ENCODE peak calls at places on chromosomes 6 and 20, in seven cellular contexts. P is AG09309, L is dorsolateral prefrontal cortex, R is body of pancreas, O is esophagus squamous epithelium, N is choroid plexus epithelial cell, F is heart right ventricle. D is an unnamed sample.

GRCh38 chr6:114260810-114261209 is 82.0 kb downstream of the HS3ST5 start:
- DNase-seq in P (no peak), L (no peak), R (no peak), O (no peak), N (no peak), F (no peak), D (no peak)

GRCh38 chr6:25442898-25443297 is 163.7 kb downstream of the CARMIL1 start:
- DNase-seq in P (no peak), L (no peak), R (no peak), O (no peak), N (peak), F (no peak), D (no peak)

GRCh38 chr6:152701081-152701862 is 3.6 kb downstream of the MYCT1 start:
- DNase-seq in P (no peak), L (no peak), R (no peak), O (no peak), N (peak), F (no peak), D (no peak)

GRCh38 chr20:61814726-61815125 is 251.0 kb downstream of the TAF4 start:
- DNase-seq in P (no peak), L (no peak), R (no peak), O (no peak), N (no peak), F (no peak), D (no peak)

GRCh38 chr20:51275816-51276215 is 252.9 kb upstream of the KCNG1 start:
- DNase-seq in P (peak), L (peak), R (no peak), O (no peak), N (peak), F (no peak), D (no peak)

GRCh38 chr6:117907600-117908245 is 659 bp downstream of the SLC35F1 start:
- DNase-seq in P (no peak), L (peak), R (peak), O (no peak), N (no peak), F (no peak), D (no peak)

GRCh38 chr6:6994796-6995195 is 113.0 kb upstream of the RREB1 start:
- DNase-seq in P (no peak), L (no peak), R (no peak), O (no peak), N (no peak), F (peak), D (no peak)

GRCh38 chr6:113083947-113084346 is 736.8 kb downstream of the RFPL4B start:
- DNase-seq in P (no peak), L (no peak), R (no peak), O (no peak), N (no peak), F (no peak), D (no peak)

GRCh38 chr20:59776626-59777320 is 156.7 kb downstream of the SYCP2 start:
- DNase-seq in P (no peak), L (no peak), R (no peak), O (no peak), N (no peak), F (no peak), D (no peak)

GRCh38 chr20:2986466-2986865 is 57.0 kb upstream of the GNRH2 start:
- DNase-seq in P (no peak), L (no peak), R (no peak), O (no peak), N (peak), F (no peak), D (no peak)

GRCh38 chr6:29926081-29926794 is 16.1 kb upstream of the HLA-A start:
- DNase-seq in P (no peak), L (no peak), R (no peak), O (no peak), N (peak), F (peak), D (no peak)

GRCh38 chr6:14228571-14228970 is 111.0 kb downstream of the CD83 start:
- DNase-seq in P (peak), L (no peak), R (peak), O (no peak), N (no peak), F (no peak), D (no peak)

GRCh38 chr6:11785953-11786579 is 7.5 kb upstream of the ADTRP start:
- DNase-seq in P (no peak), L (no peak), R (peak), O (no peak), N (no peak), F (no peak), D (no peak)

GRCh38 chr20:57786304-57786942 is 76.6 kb upstream of the PMEPA1 start:
- DNase-seq in P (no peak), L (no peak), R (no peak), O (no peak), N (no peak), F (no peak), D (no peak)

GRCh38 chr6:89475634-89476033 is 42.7 kb downstream of the ANKRD6 start:
- DNase-seq in P (no peak), L (no peak), R (no peak), O (no peak), N (peak), F (no peak), D (no peak)

GRCh38 chr20:2814076-2814475 is 711 bp upstream of the C20orf141 start:
- DNase-seq in P (no peak), L (no peak), R (no peak), O (no peak), N (no peak), F (no peak), D (no peak)

DNA sequence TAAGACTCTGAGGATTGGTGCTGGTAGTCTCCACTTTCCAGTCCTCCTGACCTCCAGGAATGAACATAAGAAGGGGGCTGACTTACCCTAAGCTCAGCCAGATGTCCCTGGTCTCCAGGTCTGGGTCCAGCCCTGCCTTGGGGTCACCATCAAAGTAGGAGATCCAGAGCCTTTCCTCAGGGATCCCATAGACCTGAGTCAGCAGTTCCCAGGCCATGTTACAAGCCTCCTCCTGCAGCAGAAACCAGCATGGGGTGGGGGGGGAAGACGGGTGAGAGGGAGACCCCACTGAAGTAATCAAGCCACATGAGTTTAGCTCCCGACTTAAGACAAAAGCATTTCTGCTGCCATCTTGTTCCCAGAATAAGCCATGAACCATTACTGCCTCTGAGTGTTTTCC is 1.8 kb downstream of the AARS2 start:
- DNase-seq in P (no peak), L (no peak), R (no peak), O (no peak), N (no peak), F (no peak), D (no peak)
- TF ChIP-seq CTCF in P (no peak), L (no peak), R (no peak), O (no peak), N (no peak), F (no peak), D (no peak)

GRCh38 chr6:119215885-119216590 is 133.5 kb downstream of the MAN1A1 start:
- DNase-seq in P (no peak), L (no peak), R (no peak), O (no peak), N (no peak), F (no peak), D (no peak)

GRCh38 chr6:119210596-119210995 is 132.1 kb upstream of the FAM184A start:
- DNase-seq in P (no peak), L (no peak), R (no peak), O (no peak), N (no peak), F (no peak), D (no peak)

GRCh38 chr6:119220452-119220851 is 129.1 kb downstream of the MAN1A1 start:
- DNase-seq in P (no peak), L (no peak), R (no peak), O (no peak), N (no peak), F (no peak), D (no peak)

GRCh38 chr6:119218548-119218947 is 131.0 kb downstream of the MAN1A1 start:
- DNase-seq in P (no peak), L (no peak), R (peak), O (no peak), N (no peak), F (no peak), D (no peak)

DNA sequence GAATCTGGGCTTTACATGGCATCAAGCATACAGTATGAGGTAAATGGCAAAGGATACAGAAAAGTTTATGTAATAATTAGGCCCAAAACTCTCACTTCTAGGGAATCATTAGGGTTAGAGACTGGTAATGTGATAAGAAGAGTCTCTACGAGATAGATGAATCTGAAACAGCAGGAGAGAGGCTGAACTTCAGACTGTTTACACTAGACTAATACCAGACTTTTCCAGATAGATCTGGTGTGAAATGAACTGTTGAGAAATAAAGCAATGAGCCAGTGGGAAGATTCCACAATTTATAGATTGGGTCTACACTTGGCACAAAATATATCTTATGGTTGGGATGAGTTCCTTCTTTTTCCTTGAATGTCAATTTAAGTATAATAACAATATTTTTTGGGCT is 134.3 kb downstream of the MAN1A1 start:
- DNase-seq in P (no peak), L (no peak), R (no peak), O (no peak), N (peak), F (no peak), D (no peak)
- TF ChIP-seq CTCF in P (no peak), L (no peak), R (no peak), O (no peak), N (no peak), F (no peak), D (no peak)

GRCh38 chr20:46087161-46087560 is 2.6 kb downstream of the NCOA5 start:
- DNase-seq in P (no peak), L (no peak), R (no peak), O (no peak), N (peak), F (no peak), D (no peak)

GRCh38 chr20:46090095-46090388 is 280 bp upstream of the NCOA5 start:
- DNase-seq in P (no peak), L (no peak), R (no peak), O (no peak), N (no peak), F (no peak), D (no peak)

GRCh38 chr20:46089076-46089337 is 755 bp downstream of the NCOA5 start:
- DNase-seq in P (no peak), L (no peak), R (no peak), O (no peak), N (no peak), F (no peak), D (no peak)

GRCh38 chr20:46088409-46089075 is 1.2 kb downstream of the NCOA5 start:
- DNase-seq in P (no peak), L (no peak), R (no peak), O (no peak), N (peak), F (no peak), D (no peak)

GRCh38 chr20:46089338-46090094 is at the start of gene NCOA5:
- DNase-seq in P (peak), L (peak), R (peak), O (peak), N (peak), F (peak), D (peak)
- TF ChIP-seq CTCF in P (no peak), L (peak), R (no peak), O (peak), N (no peak), F (no peak), D (peak)

GRCh38 chr20:38272398-38272797 is 11.9 kb upstream of the KIAA1755 start:
- DNase-seq in P (no peak), L (no peak), R (no peak), O (no peak), N (no peak), F (no peak), D (no peak)
- TF ChIP-seq CTCF in P (no peak), L (no peak), R (no peak), O (no peak), N (no peak), F (no peak), D (no peak)

DNA sequence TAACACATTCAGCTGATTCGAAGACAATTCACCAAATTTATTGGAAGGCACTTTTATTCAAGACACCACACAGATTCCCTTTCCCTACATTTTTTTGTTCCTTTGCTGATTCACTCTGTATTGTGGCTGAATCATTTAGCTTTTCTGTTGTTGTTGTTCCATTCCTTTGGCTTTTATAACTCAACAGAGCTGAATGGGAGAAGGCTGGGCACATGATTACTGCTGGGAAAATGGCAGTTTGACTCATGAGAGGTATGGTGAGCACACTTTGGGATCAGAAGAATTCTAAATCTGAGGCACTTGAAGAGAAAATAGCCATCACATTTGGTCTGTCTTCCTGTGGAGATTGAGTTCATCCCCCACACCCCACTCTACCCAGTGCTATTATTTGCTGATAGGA is 15.7 kb upstream of the SAYSD1 start:
- DNase-seq in P (no peak), L (no peak), R (no peak), O (no peak), N (no peak), F (no peak), D (no peak)
- TF ChIP-seq CTCF in P (no peak), L (no peak), R (no peak), O (no peak), N (no peak), F (no peak), D (no peak)

DNA sequence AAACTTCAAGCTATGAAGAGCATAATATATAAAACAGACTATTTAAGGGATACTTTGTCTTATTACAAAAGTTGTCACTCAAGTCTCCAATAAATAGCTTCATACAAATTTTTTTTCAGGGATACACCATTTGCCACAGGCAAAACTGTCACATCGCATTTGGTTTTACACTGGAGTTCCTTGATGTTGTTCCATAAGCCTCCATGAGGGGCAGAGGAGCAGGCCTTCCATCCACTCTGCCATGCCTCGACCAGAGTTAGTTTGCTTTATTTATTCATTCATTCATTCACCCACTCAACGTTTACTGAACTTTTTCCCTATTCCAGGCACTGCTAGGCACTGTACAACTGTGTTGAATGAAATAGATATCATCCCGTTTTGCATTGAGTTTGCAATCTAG is 246.6 kb downstream of the PHF3 start:
- DNase-seq in P (no peak), L (no peak), R (no peak), O (no peak), N (peak), F (no peak), D (no peak)
- TF ChIP-seq CTCF in P (no peak), L (no peak), R (no peak), O (no peak), N (peak), F (no peak), D (no peak)

DNA sequence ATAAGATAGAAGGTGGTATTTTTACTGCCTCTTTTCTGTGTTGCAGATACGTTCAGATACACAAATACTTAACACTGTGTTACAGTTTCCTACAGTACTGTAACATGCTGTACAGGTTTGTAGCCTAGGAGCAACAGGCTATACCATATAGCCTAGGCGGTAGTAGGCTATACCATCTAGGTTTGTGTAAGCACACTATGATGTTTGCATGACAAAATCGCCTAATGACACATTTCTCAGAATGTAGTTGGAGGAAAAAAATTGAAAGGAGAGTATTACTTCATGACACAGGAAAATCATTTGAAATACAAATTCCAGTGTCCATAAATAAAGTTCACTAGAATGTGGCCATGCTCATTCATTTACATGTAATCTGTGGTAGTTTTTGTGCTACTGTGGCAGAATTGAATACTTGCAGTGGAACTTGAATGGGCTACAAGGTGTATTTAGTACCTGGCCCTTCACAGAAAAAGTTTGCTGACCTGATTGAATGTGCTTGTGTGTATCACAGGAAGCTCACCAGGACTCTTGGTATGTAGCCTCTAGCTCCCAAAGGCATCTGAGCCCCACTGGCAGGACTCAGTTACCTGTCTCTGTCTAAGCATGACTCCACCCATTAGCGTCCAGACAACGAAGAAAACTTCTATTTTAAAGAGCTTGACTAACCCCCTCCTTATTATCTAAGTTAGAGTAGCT is 18.8 kb downstream of the TOP1 start:
- DNase-seq in P (no peak), L (no peak), R (no peak), O (no peak), N (no peak), F (no peak), D (no peak)
- TF ChIP-seq CTCF in P (no peak), L (no peak), R (no peak), O (no peak), N (no peak), F (no peak), D (no peak)

D was measured in D721Med.